ENCODE peak calls at places on chromosomes 6 and 20, in five cellular contexts. T, P, O, K and C are unnamed samples.

GRCh38 chr6:96675617-96676016 is 112.7 kb downstream of the FHL5 start:
- DNase-seq in K (no peak), P (no peak), T (peak; percentile 46), O (no peak), C (peak; percentile 95)

GRCh38 chr6:113351183-113351834 is 505.8 kb upstream of the MARCKS start:
- DNase-seq in K (peak; percentile 78), O (no peak), P (no peak), T (no peak), C (peak; percentile 7)

GRCh38 chr6:24775520-24776058 is 852 bp downstream of the GMNN start:
- DNase-seq in P (no peak), O (no peak), K (peak; percentile 65), T (no peak), C (peak; percentile 68)

GRCh38 chr6:12266571-12266970 is 23.6 kb upstream of the EDN1 start:
- DNase-seq in K (peak; percentile 56), T (no peak), P (no peak), O (no peak), C (no peak)

GRCh38 chr6:33405541-33405940 is 5.3 kb upstream of the PHF1 start:
- DNase-seq in P (no peak), O (no peak), T (no peak), K (no peak), C (no peak)

GRCh38 chr6:6543181-6543879 is 45.2 kb upstream of the LY86 start:
- DNase-seq in O (no peak), P (no peak), T (no peak), K (no peak), C (no peak)

GRCh38 chr6:3226422-3227362 is 761 bp downstream of the TUBB2B start:
- DNase-seq in P (peak; percentile 81), K (no peak), O (no peak), T (no peak), C (peak; percentile 73)

GRCh38 chr6:84539122-84539856 is 225.1 kb downstream of the TBX18 start:
- DNase-seq in P (no peak), O (no peak), T (no peak), K (no peak), C (no peak)

GRCh38 chr6:19210849-19211590 is 626.1 kb upstream of the ID4 start:
- DNase-seq in K (no peak), O (no peak), P (peak; percentile 62), T (no peak), C (peak; percentile 37)

GRCh38 chr20:59268827-59269226 is 31.6 kb upstream of the EDN3 start:
- DNase-seq in P (peak; percentile 21), O (no peak), T (no peak), K (no peak), C (peak; percentile 94)

GRCh38 chr6:40894962-40895799 is 143.8 kb downstream of the UNC5CL start:
- DNase-seq in K (peak; percentile 49), P (peak; percentile 88), O (no peak), T (no peak), C (peak; percentile 50)

GRCh38 chr6:31877651-31878161 is 1.1 kb downstream of the SLC44A4 start:
- DNase-seq in P (no peak), K (no peak), O (no peak), T (no peak), C (peak; percentile 54)

GRCh38 chr20:57586370-57586793 is 25.5 kb downstream of the PCK1 start:
- DNase-seq in K (no peak), O (no peak), T (no peak), P (no peak), C (no peak)

GRCh38 chr6:158629376-158630221 is 14.9 kb downstream of the DYNLT1 start:
- DNase-seq in O (no peak), P (peak; percentile 67), T (no peak), K (no peak), C (peak; percentile 41)

GRCh38 chr6:170057034-170057734 is 233.7 kb downstream of the DLL1 start:
- DNase-seq in T (no peak), K (no peak), O (no peak), P (no peak), C (no peak)

GRCh38 chr20:51306521-51307358 is 235.8 kb downstream of the NFATC2 start:
- DNase-seq in O (peak; percentile 60), T (peak; percentile 49), K (peak; percentile 33), P (peak; percentile 92), C (peak; percentile 59)

GRCh38 chr20:50320910-50321796 is 130.5 kb downstream of the CEBPB start:
- DNase-seq in P (peak; percentile 94), K (peak; percentile 97), T (no peak), O (no peak), C (no peak)

GRCh38 chr6:44529506-44529905 is 142.0 kb downstream of the CDC5L start:
- DNase-seq in P (no peak), T (no peak), K (no peak), O (no peak), C (no peak)

GRCh38 chr20:7926767-7927166 is 13.5 kb downstream of the HAO1 start:
- DNase-seq in O (no peak), T (no peak), K (peak; percentile 36), P (peak; percentile 18), C (peak; percentile 60)

GRCh38 chr6:42313038-42313437 is 95.4 kb upstream of the MRPS10 start:
- DNase-seq in O (no peak), P (no peak), T (no peak), K (no peak), C (no peak)

GRCh38 chr20:61192254-61192950 is 59.7 kb upstream of the CDH4 start:
- DNase-seq in T (no peak), O (no peak), P (no peak), K (no peak), C (no peak)

GRCh38 chr6:71420693-71421328 is 132.2 kb downstream of the OGFRL1 start:
- DNase-seq in P (peak; percentile 96), O (no peak), K (peak; percentile 89), T (peak; percentile 2), C (peak; percentile 91)

GRCh38 chr20:4717816-4718215 is 3.9 kb upstream of the PRND start:
- DNase-seq in K (peak; percentile 31), P (peak; percentile 10), T (no peak), O (no peak), C (peak; percentile 42)

GRCh38 chr6:169456840-169457239 is 203.2 kb upstream of the THBS2 start:
- DNase-seq in P (no peak), K (no peak), O (no peak), T (no peak), C (no peak)

GRCh38 chr6:170483413-170483812 is 69.7 kb downstream of the PSMB1 start:
- DNase-seq in O (no peak), P (no peak), T (no peak), K (no peak), C (no peak)

GRCh38 chr6:54698974-54699373 is 147.6 kb upstream of the FAM83B start:
- DNase-seq in T (no peak), O (no peak), K (peak; percentile 95), P (peak; percentile 34), C (no peak)

GRCh38 chr6:109008537-109008950 is 86.1 kb downstream of the SESN1 start:
- DNase-seq in O (no peak), K (no peak), T (no peak), P (no peak), C (no peak)

GRCh38 chr6:81938014-81938761 is 185.7 kb upstream of the TENT5A start:
- DNase-seq in T (no peak), P (peak; percentile 88), K (peak; percentile 100), O (no peak), C (peak; percentile 17)

GRCh38 chr20:58446264-58446937 is 57.4 kb downstream of the VAPB start:
- DNase-seq in T (no peak), K (no peak), P (no peak), O (no peak), C (no peak)

GRCh38 chr20:63011798-63012197 is 5.0 kb upstream of the BHLHE23 start:
- DNase-seq in T (no peak), O (no peak), K (no peak), P (no peak), C (peak; percentile 25)